ENCODE peak calls at places on chromosomes 16 and 17, in four cellular contexts. R is hepatocyte, G is K562, M is pancreas. Q is an unnamed sample.

GRCh38 chr17:49508061-49508865 is 13.2 kb downstream of the NGFR start:
- DNase-seq in R (peak; percentile 64), G (no peak), M (no peak), Q (no peak)

GRCh38 chr16:66135376-66135775 is 231.1 kb upstream of the CDH5 start:
- DNase-seq in G (no peak), M (no peak), R (peak; percentile 24), Q (no peak)

GRCh38 chr17:49093131-49093530 is 39.4 kb upstream of the B4GALNT2 start:
- DNase-seq in R (no peak), G (no peak), M (no peak), Q (no peak)

GRCh38 chr17:38982858-38983746 is 15.9 kb upstream of the FBXO47 start:
- DNase-seq in M (no peak), R (peak; percentile 76), G (peak; percentile 64), Q (peak; percentile 61)

GRCh38 chr16:27700596-27700995 is 150.7 kb downstream of the KATNIP start:
- DNase-seq in R (no peak), M (peak; percentile 10), G (no peak), Q (no peak)

GRCh38 chr17:79866791-79867190 is 27.6 kb upstream of the CBX4 start:
- DNase-seq in M (no peak), R (no peak), G (no peak), Q (no peak)

GRCh38 chr17:30495586-30495985 is 18.4 kb downstream of the GOSR1 start:
- DNase-seq in M (no peak), R (peak; percentile 6), G (no peak), Q (no peak)

GRCh38 chr17:65078441-65079160 is 22.1 kb upstream of the GNA13 start:
- DNase-seq in G (no peak), R (no peak), M (no peak), Q (no peak)

GRCh38 chr16:85258616-85259015 is 146.3 kb upstream of the CIBAR2 start:
- DNase-seq in R (no peak), M (no peak), G (no peak), Q (no peak)

GRCh38 chr17:13851889-13852288 is 217.4 kb upstream of the COX10 start:
- DNase-seq in M (no peak), G (no peak), R (no peak), Q (no peak)

GRCh38 chr16:81740163-81740562 is 38.9 kb upstream of the PLCG2 start:
- DNase-seq in G (peak; percentile 48), M (no peak), R (no peak), Q (no peak)

GRCh38 chr17:17672453-17673368 is 8.5 kb upstream of the RAI1 start:
- DNase-seq in G (no peak), M (no peak), R (no peak), Q (no peak)

GRCh38 chr17:45050680-45051059 is 762 bp downstream of the DCAKD start:
- DNase-seq in R (peak; percentile 48), M (no peak), G (peak; percentile 48), Q (peak; percentile 8)

GRCh38 chr16:85418978-85419491 is 194.1 kb upstream of the GSE1 start:
- DNase-seq in R (no peak), M (peak; percentile 49), G (no peak), Q (no peak)

GRCh38 chr17:44363613-44364159 is at the start of gene FAM171A2:
- DNase-seq in M (peak; percentile 90), R (peak; percentile 89), G (peak; percentile 87), Q (peak; percentile 63)

GRCh38 chr17:37493249-37494027 is 3.7 kb downstream of the DUSP14 start:
- DNase-seq in G (no peak), R (no peak), M (no peak), Q (no peak)

GRCh38 chr17:18261659-18262058 is 1.2 kb downstream of the MIEF2 start:
- DNase-seq in M (no peak), R (no peak), G (no peak), Q (no peak)

GRCh38 chr17:3879181-3879580 is 13.7 kb downstream of the CAMKK1 start:
- DNase-seq in M (no peak), G (no peak), R (peak; percentile 70), Q (no peak)

GRCh38 chr17:68468334-68468733 is 11.0 kb upstream of the WIPI1 start:
- DNase-seq in M (no peak), R (no peak), G (no peak), Q (no peak)

GRCh38 chr17:38436386-38436785 is 8.1 kb downstream of the ARHGAP23 start:
- DNase-seq in G (no peak), M (no peak), R (no peak), Q (no peak)

GRCh38 chr17:20281860-20282259 is 185.5 kb downstream of the LGALS9B start:
- DNase-seq in R (no peak), M (no peak), G (no peak), Q (no peak)

GRCh38 chr16:27890866-27891265 is 172.6 kb downstream of the GSG1L start:
- DNase-seq in M (no peak), G (no peak), R (no peak), Q (no peak)

GRCh38 chr17:50347087-50347893 is 1.4 kb downstream of the XYLT2 start:
- DNase-seq in G (no peak), M (peak; percentile 52), R (peak; percentile 7), Q (no peak)

GRCh38 chr16:69150146-69150865 is 17.9 kb downstream of the UTP4 start:
- DNase-seq in R (peak; percentile 90), M (no peak), G (peak; percentile 54), Q (peak; percentile 55)

GRCh38 chr17:64253470-64253869 is 9.6 kb downstream of the TEX2 start:
- DNase-seq in M (no peak), R (no peak), G (no peak), Q (no peak)

GRCh38 chr16:50160495-50161164 is 7.5 kb downstream of the TENT4B start:
- DNase-seq in R (no peak), G (peak; percentile 45), M (no peak), Q (peak; percentile 59)
- H3K4me3 ChIP-seq in R (no peak overlapping the region), G (no peak overlapping the region), M (no peak overlapping the region), Q (no peak overlapping the region)

GRCh38 chr17:82269138-82269881 is 4.2 kb downstream of the CSNK1D start:
- DNase-seq in G (no peak), R (no peak), M (no peak), Q (no peak)

GRCh38 chr17:82269882-82270500 is 3.5 kb downstream of the CSNK1D start:
- DNase-seq in G (no peak), M (no peak), R (no peak), Q (no peak)

GRCh38 chr17:82270651-82271050 is 2.8 kb downstream of the CSNK1D start:
- DNase-seq in R (no peak), G (no peak), M (no peak), Q (no peak)

GRCh38 chr17:82266142-82266541 is 7.4 kb downstream of the CSNK1D start:
- DNase-seq in R (no peak), G (no peak), M (no peak), Q (no peak)

GRCh38 chr17:82267575-82268379 is 5.7 kb downstream of the CSNK1D start:
- DNase-seq in M (peak; percentile 90), R (peak; percentile 95), G (peak; percentile 69), Q (peak; percentile 22)
- H3K4me1 ChIP-seq in M (peaks cover 66% of the 10 kb centered on the region), R (peaks cover 63% of the 10 kb centered on the region), G (peaks cover 57% of the 10 kb centered on the region), Q (peaks cover 55% of the 10 kb centered on the region)

DNA sequence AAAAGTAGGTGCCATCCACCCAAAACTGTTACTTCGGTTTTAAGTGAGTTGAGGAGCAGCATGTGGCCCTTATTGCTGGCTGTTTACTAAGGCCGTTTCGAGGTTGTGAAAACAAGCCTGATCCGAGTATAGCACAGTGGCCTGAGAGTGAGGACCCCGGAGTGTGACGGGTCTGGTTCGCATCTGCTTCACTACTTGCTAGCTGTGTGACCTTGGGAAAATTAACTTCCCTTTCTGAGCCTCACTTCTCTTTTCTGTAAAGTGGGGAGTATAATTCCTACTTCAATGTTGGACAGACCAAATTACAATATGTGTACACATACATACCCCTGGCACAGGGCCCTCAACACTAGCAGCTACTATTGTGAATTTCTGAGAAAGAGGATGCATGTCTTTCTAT is 11.7 kb upstream of the HEATR6 start:
- DNase-seq in R (no peak), G (no peak), M (no peak), Q (no peak)
- H3K4me3 ChIP-seq in R (no peak overlapping the region), G (no peak overlapping the region), M (no peak overlapping the region), Q (no peak overlapping the region)

GRCh38 chr16:54438469-54438868 is 151.9 kb upstream of the IRX3 start:
- DNase-seq in M (no peak), R (no peak), G (no peak), Q (no peak)
- H3K4me1 ChIP-seq in M (no peaks in the 10 kb centered on the region), R (no peaks in the 10 kb centered on the region), G (no peaks in the 10 kb centered on the region), Q (no peaks in the 10 kb centered on the region)

Q was measured in CD8-positive, alpha-beta memory T cell.